ENCODE peak calls at places on chromosomes 13 and 19, in four cellular contexts. Q, K, B and N are unnamed samples.
A peak's percentile ranks its signal among the peaks of the same experiment; 100 is the strongest.

GRCh38 chr13:40922437-40923040 is 96.6 kb downstream of the ELF1 start:
- DNase-seq in Q (no peak), B (no peak), K (no peak), N (no peak)

GRCh38 chr13:52070929-52071523 is 46.5 kb downstream of the UTP14C start:
- DNase-seq in B (peak; percentile 14), K (no peak), Q (no peak), N (no peak)

GRCh38 chr19:50413096-50413495 is 5.6 kb upstream of the SPIB start:
- DNase-seq in Q (no peak), B (no peak), K (no peak), N (no peak)

GRCh38 chr19:16608290-16608704 is 19.7 kb downstream of the MED26 start:
- DNase-seq in Q (no peak), B (no peak), K (no peak), N (no peak)

GRCh38 chr19:41871573-41872383 is 5.3 kb upstream of the CD79A start:
- DNase-seq in K (no peak), B (no peak), Q (peak; percentile 27), N (peak; percentile 38)

GRCh38 chr19:46860846-46861690 is at the start of gene ARHGAP35:
- DNase-seq in B (no peak), K (peak; percentile 77), Q (no peak), N (peak; percentile 63)

GRCh38 chr19:19064098-19064722 is 416 bp downstream of the SLC25A42 start:
- DNase-seq in K (no peak), Q (no peak), B (peak; percentile 67), N (peak; percentile 32)

GRCh38 chr19:3507371-3508120 is 1.4 kb downstream of the FZR1 start:
- DNase-seq in Q (no peak), K (no peak), B (no peak), N (no peak)

GRCh38 chr13:84096221-84096620 is 213.9 kb upstream of the SLITRK1 start:
- DNase-seq in K (no peak), B (no peak), Q (no peak), N (no peak)

GRCh38 chr19:1169921-1170885 is 3.9 kb downstream of the SBNO2 start:
- DNase-seq in K (no peak), B (no peak), Q (no peak), N (no peak)

GRCh38 chr19:10086032-10086903 is at the start of gene SHFL:
- DNase-seq in B (peak; percentile 94), Q (peak; percentile 65), K (no peak), N (peak; percentile 82)